ENCODE peak calls at places on chromosomes 2 and 18, in six cellular contexts. B, L, K, A, X and G are unnamed samples.

GRCh38 chr2:144938308-144938709 is 418.4 kb upstream of the ZEB2 start:
- DNase-seq in A (peak; percentile 9), K (no peak), X (no peak), L (no peak), B (peak; percentile 58), G (no peak)

GRCh38 chr2:232276739-232277313 is 101.7 kb upstream of the ALPP start:
- DNase-seq in K (no peak), X (no peak), A (no peak), L (peak; percentile 40), B (no peak), G (peak; percentile 5)

GRCh38 chr2:207037813-207038212 is 98.5 kb downstream of the CPO start:
- DNase-seq in K (no peak), B (no peak), L (no peak), X (no peak), A (no peak), G (no peak)

GRCh38 chr18:44781890-44782289 is 101.2 kb downstream of the SETBP1 start:
- DNase-seq in B (no peak), X (no peak), K (no peak), L (no peak), A (no peak), G (no peak)

GRCh38 chr2:44796771-44797170 is 144.7 kb upstream of the SIX3 start:
- DNase-seq in K (no peak), L (no peak), X (no peak), A (no peak), B (no peak), G (no peak)

GRCh38 chr2:197969391-197969893 is 165.0 kb downstream of the PLCL1 start:
- DNase-seq in L (no peak), A (no peak), K (no peak), X (no peak), B (peak; percentile 56), G (no peak)

GRCh38 chr2:73142937-73143336 is 30.2 kb upstream of the RAB11FIP5 start:
- DNase-seq in A (no peak), X (no peak), L (no peak), K (no peak), B (no peak), G (no peak)

GRCh38 chr2:173568054-173568453 is 213.4 kb downstream of the CDCA7 start:
- DNase-seq in X (peak; percentile 37), K (no peak), L (peak; percentile 70), A (peak; percentile 23), B (peak; percentile 46), G (peak; percentile 31)

GRCh38 chr2:7812231-7812995 is 869.4 kb upstream of the ID2 start:
- DNase-seq in L (no peak), K (no peak), X (no peak), A (no peak), B (no peak), G (no peak)

GRCh38 chr2:126856403-126856802 is 42.3 kb upstream of the TEX51 start:
- DNase-seq in L (no peak), K (no peak), X (no peak), B (no peak), A (no peak), G (no peak)

GRCh38 chr2:205650450-205650849 is 31.9 kb upstream of the NRP2 start:
- DNase-seq in L (peak; percentile 15), K (no peak), X (no peak), B (no peak), A (no peak), G (peak; percentile 48)

GRCh38 chr2:71101656-71102055 is 28.4 kb downstream of the MCEE start:
- DNase-seq in X (no peak), A (peak; percentile 50), K (no peak), L (no peak), B (no peak), G (no peak)

GRCh38 chr18:70490008-70490933 is 201.4 kb downstream of the SOCS6 start:
- DNase-seq in A (peak; percentile 32), K (no peak), B (peak; percentile 59), X (peak; percentile 48), L (peak; percentile 18), G (no peak)

GRCh38 chr18:23864620-23865019 is 149.9 kb upstream of the TTC39C start:
- DNase-seq in L (no peak), A (no peak), X (no peak), B (no peak), K (no peak), G (no peak)

GRCh38 chr2:120749506-120750431 is 14.1 kb downstream of the GLI2 start:
- DNase-seq in B (no peak), K (no peak), A (no peak), L (no peak), X (no peak), G (no peak)

GRCh38 chr2:1600191-1601063 is 143.9 kb downstream of the PXDN start:
- DNase-seq in X (no peak), L (no peak), A (no peak), K (no peak), B (no peak), G (no peak)

GRCh38 chr2:105274046-105274445 is 32.5 kb downstream of the GPR45 start:
- DNase-seq in B (no peak), L (no peak), A (no peak), K (no peak), X (no peak), G (no peak)

GRCh38 chr2:38362223-38362622 is 14.8 kb downstream of the ATL2 start:
- DNase-seq in L (no peak), A (no peak), B (no peak), X (no peak), K (no peak), G (no peak)

GRCh38 chr2:215619022-215619958 is 183.4 kb upstream of the FN1 start:
- DNase-seq in X (peak; percentile 65), B (peak; percentile 85), K (no peak), A (peak; percentile 100), L (no peak), G (no peak)

GRCh38 chr2:203623616-203624015 is 82.8 kb upstream of the CD28 start:
- DNase-seq in B (no peak), A (no peak), X (no peak), L (no peak), K (no peak), G (no peak)

GRCh38 chr2:42103829-42104228 is 56.0 kb downstream of the PKDCC start:
- DNase-seq in B (no peak), L (no peak), X (no peak), A (no peak), K (no peak), G (no peak)

GRCh38 chr18:68448736-68449135 is 266.2 kb downstream of the TMX3 start:
- DNase-seq in B (no peak), X (no peak), L (no peak), A (no peak), K (no peak), G (no peak)

GRCh38 chr2:83602753-83603152 is 856.3 kb downstream of the SUCLG1 start:
- DNase-seq in K (no peak), B (no peak), A (no peak), X (no peak), L (peak; percentile 15), G (no peak)

GRCh38 chr18:75545189-75545588 is 117.7 kb upstream of the SMIM21 start:
- DNase-seq in X (no peak), L (no peak), A (no peak), B (no peak), K (no peak), G (no peak)

GRCh38 chr2:114442545-114442944 is at the start of gene DPP10:
- DNase-seq in A (peak; percentile 13), B (peak; percentile 3), L (peak; percentile 55), X (no peak), K (no peak), G (peak; percentile 76)

GRCh38 chr2:99900589-99900988 is 241.8 kb downstream of the AFF3 start:
- DNase-seq in X (no peak), B (no peak), K (no peak), L (no peak), A (no peak), G (no peak)

GRCh38 chr2:69779258-69779989 is 37.5 kb downstream of the ANXA4 start:
- DNase-seq in X (peak; percentile 76), B (peak; percentile 54), L (no peak), A (peak; percentile 31), K (no peak), G (no peak)

GRCh38 chr2:47725808-47726207 is 57.1 kb upstream of the MSH6 start:
- DNase-seq in B (no peak), K (no peak), X (no peak), A (no peak), L (no peak), G (no peak)

GRCh38 chr2:7278984-7279383 is 361.8 kb downstream of the RNF144A start:
- DNase-seq in L (no peak), A (no peak), K (no peak), X (no peak), B (no peak), G (no peak)

GRCh38 chr2:15346624-15347023 is 214.5 kb downstream of the NBAS start:
- DNase-seq in B (no peak), A (no peak), X (no peak), K (no peak), L (no peak), G (no peak)

GRCh38 chr2:189830510-189830909 is 46.3 kb downstream of the PMS1 start:
- DNase-seq in X (no peak), B (no peak), A (no peak), L (no peak), K (no peak), G (no peak)

GRCh38 chr2:133110201-133110600 is 440.2 kb upstream of the LYPD1 start:
- DNase-seq in L (no peak), X (no peak), B (no peak), A (no peak), K (no peak), G (no peak)

GRCh38 chr2:133107436-133107835 is 437.4 kb upstream of the LYPD1 start:
- DNase-seq in X (no peak), K (no peak), L (no peak), A (no peak), B (no peak), G (no peak)

GRCh38 chr2:133109772-133110171 is 439.8 kb upstream of the LYPD1 start:
- DNase-seq in L (no peak), X (no peak), A (no peak), K (no peak), B (no peak), G (no peak)
- TF ChIP-seq ATF3 in L (no peak), X (no peak), A (no peak), K (no peak), B (no peak), G (no peak)

GRCh38 chr18:62334110-62334509 is 9.0 kb downstream of the TNFRSF11A start:
- DNase-seq in B (no peak), K (no peak), X (no peak), A (no peak), L (no peak), G (peak; percentile 31)
- TF ChIP-seq ATF3 in B (no peak), K (no peak), X (no peak), A (no peak), L (no peak), G (no peak)

GRCh38 chr2:208820289-208820688 is 413.7 kb downstream of the PTH2R start:
- DNase-seq in B (peak; percentile 2), L (no peak), X (peak; percentile 4), A (no peak), K (no peak), G (no peak)
- TF ChIP-seq ATF3 in B (no peak), L (no peak), X (no peak), A (no peak), K (no peak), G (no peak)

DNA sequence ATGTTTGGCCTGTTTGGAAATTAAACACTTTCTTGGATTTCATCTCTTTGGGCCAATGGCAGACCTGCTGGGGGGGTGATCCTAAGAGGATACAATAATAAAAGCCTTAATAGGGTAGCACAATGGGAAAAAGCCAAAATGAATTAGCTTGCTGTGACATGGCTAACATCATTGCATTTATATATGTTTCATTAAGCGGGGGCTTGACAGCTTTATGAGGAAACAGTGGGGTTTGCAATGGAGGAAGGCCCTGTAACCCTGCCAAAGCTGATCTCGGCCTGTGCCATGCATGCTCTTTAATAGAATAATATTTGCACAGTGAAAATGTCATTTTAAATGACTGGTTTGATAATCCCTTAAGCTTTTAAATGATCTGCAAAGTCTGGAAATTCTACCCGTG is 291.5 kb downstream of the SLC4A3 start:
- DNase-seq in K (no peak), B (no peak), L (no peak), X (no peak), A (no peak), G (no peak)
- TF ChIP-seq ATF3 in K (no peak), B (no peak), L (no peak), X (no peak), A (no peak), G (no peak)